ENCODE peak calls at places on chromosome 1, in four cellular contexts. Y is K562, M is GM12878, P is HepG2. Z is an unnamed sample.

GRCh38 chr1:235597867-235598553 is 51.6 kb downstream of the GNG4 start:
- DNase-seq in M (no peak), Y (peak; percentile 37), P (peak; percentile 27), Z (peak; percentile 58)

GRCh38 chr1:110800079-110800478 is 72.9 kb upstream of the CD53 start:
- DNase-seq in Y (no peak), P (no peak), M (no peak), Z (no peak)

GRCh38 chr1:109547412-109548320 is 749 bp upstream of the GNAI3 start:
- DNase-seq in P (no peak), M (no peak), Y (no peak), Z (no peak)

GRCh38 chr1:184801503-184801902 is 46.8 kb upstream of the EDEM3 start:
- DNase-seq in M (no peak), Y (no peak), P (no peak), Z (no peak)

GRCh38 chr1:200245492-200245891 is 164.3 kb downstream of the ZNF281 start:
- DNase-seq in Y (peak; percentile 25), P (no peak), M (no peak), Z (no peak)

GRCh38 chr1:1173061-1173792 is 453 bp upstream of the TTLL10 start:
- DNase-seq in Y (peak; percentile 11), P (no peak), M (no peak), Z (no peak)

GRCh38 chr1:46535063-46535462 is 16.4 kb downstream of the KNCN start:
- DNase-seq in P (peak; percentile 54), Y (peak; percentile 53), M (no peak), Z (peak; percentile 57)

GRCh38 chr1:159408862-159409400 is 23.1 kb upstream of the OR10J4 start:
- DNase-seq in M (no peak), P (no peak), Y (no peak), Z (no peak)

GRCh38 chr1:236282159-236282716 is 480 bp upstream of the ERO1B start:
- DNase-seq in M (no peak), Y (peak; percentile 31), P (no peak), Z (no peak)

GRCh38 chr1:205950280-205950679 is 7.0 kb upstream of the SLC26A9 start:
- DNase-seq in Y (no peak), P (no peak), M (no peak), Z (no peak)

GRCh38 chr1:53981220-53981619 is 35.1 kb downstream of the LRRC42 start:
- DNase-seq in P (peak; percentile 82), M (no peak), Y (peak; percentile 3), Z (no peak)

GRCh38 chr1:26582836-26583460 is 53.4 kb downstream of the RPS6KA1 start:
- DNase-seq in P (no peak), M (peak; percentile 56), Y (no peak), Z (no peak)

GRCh38 chr1:201557572-201557958 is 18.6 kb downstream of the NAV1 start:
- DNase-seq in P (no peak), M (no peak), Y (no peak), Z (no peak)

GRCh38 chr1:66527688-66528087 is 6.3 kb upstream of the SGIP1 start:
- DNase-seq in Y (no peak), M (no peak), P (no peak), Z (no peak)

GRCh38 chr1:191155178-191155577 is 677.5 kb upstream of the BRINP3 start:
- DNase-seq in P (no peak), M (no peak), Y (no peak), Z (no peak)

GRCh38 chr1:100862591-100862990 is 32.1 kb downstream of the EXTL2 start:
- DNase-seq in M (no peak), Y (no peak), P (no peak), Z (no peak)

GRCh38 chr1:43766818-43767525 is 59.6 kb downstream of the ST3GAL3 start:
- DNase-seq in P (no peak), M (peak; percentile 67), Y (no peak), Z (no peak)

GRCh38 chr1:197982266-197982665 is 65.1 kb downstream of the LHX9 start:
- DNase-seq in M (no peak), Y (no peak), P (no peak), Z (no peak)

GRCh38 chr1:32659581-32659980 is 8.6 kb downstream of the RBBP4 start:
- DNase-seq in Y (no peak), P (no peak), M (no peak), Z (no peak)

GRCh38 chr1:115077286-115077983 is 11.9 kb downstream of the TSPAN2 start:
- DNase-seq in Y (no peak), M (no peak), P (no peak), Z (no peak)

GRCh38 chr1:115078708-115079107 is 10.6 kb downstream of the TSPAN2 start:
- DNase-seq in Y (no peak), P (no peak), M (no peak), Z (no peak)

GRCh38 chr1:115074839-115075534 is 14.3 kb downstream of the TSPAN2 start:
- DNase-seq in M (no peak), P (no peak), Y (no peak), Z (no peak)

GRCh38 chr1:115076384-115076906 is 12.9 kb downstream of the TSPAN2 start:
- DNase-seq in P (no peak), M (no peak), Y (no peak), Z (no peak)

DNA sequence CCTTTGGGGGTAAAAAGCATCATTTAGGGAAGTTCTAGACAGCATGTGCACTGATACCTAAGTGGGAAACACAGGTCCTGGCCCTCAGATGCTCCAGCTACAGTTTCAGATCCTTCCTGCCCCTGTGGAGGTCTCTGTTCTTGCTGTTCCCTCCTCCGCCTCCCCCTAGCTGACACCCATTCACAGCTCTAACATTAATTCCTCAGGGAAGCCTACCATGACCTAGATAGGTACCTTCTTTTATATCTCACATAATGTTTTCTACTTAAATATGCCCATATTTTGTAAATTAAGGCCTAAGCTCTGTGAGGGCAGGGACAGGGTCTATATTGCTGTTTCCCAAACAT is 11.3 kb downstream of the TSPAN2 start:
- DNase-seq in P (no peak), Y (no peak), M (no peak), Z (no peak)
- H3K4me2 ChIP-seq in P (no peak overlapping the region), Y (no peak overlapping the region), M (no peak overlapping the region), Z (no peak overlapping the region)

GRCh38 chr1:22955146-22955545 is 17.5 kb downstream of the LACTBL1 start:
- DNase-seq in Y (no peak), P (no peak), M (no peak), Z (no peak)

GRCh38 chr1:22953392-22954141 is 19.1 kb downstream of the LACTBL1 start:
- DNase-seq in M (no peak), P (no peak), Y (no peak), Z (no peak)

GRCh38 chr1:22944656-22945055 is 28.0 kb downstream of the LACTBL1 start:
- DNase-seq in M (no peak), P (no peak), Y (no peak), Z (no peak)

GRCh38 chr1:22952694-22953391 is 19.8 kb downstream of the LACTBL1 start:
- DNase-seq in Y (no peak), M (no peak), P (no peak), Z (no peak)

GRCh38 chr1:22949807-22950462 is 22.7 kb downstream of the LACTBL1 start:
- DNase-seq in Y (no peak), P (no peak), M (no peak), Z (no peak)
- TF ChIP-seq CEBPB in Y (no peak), P (no peak), M (no peak), Z (no peak)

GRCh38 chr1:11340248-11340632 is 67.2 kb downstream of the UBIAD1 start:
- DNase-seq in M (no peak), Y (no peak), P (no peak), Z (no peak)

GRCh38 chr1:11341881-11342552 is 69.0 kb downstream of the UBIAD1 start:
- DNase-seq in P (no peak), Y (no peak), M (no peak), Z (no peak)

GRCh38 chr1:11337536-11338350 is 64.7 kb downstream of the UBIAD1 start:
- DNase-seq in M (no peak), Y (peak; percentile 93), P (peak; percentile 23), Z (peak; percentile 40)

GRCh38 chr1:11338351-11338809 is 65.4 kb downstream of the UBIAD1 start:
- DNase-seq in P (no peak), Y (no peak), M (no peak), Z (no peak)

DNA sequence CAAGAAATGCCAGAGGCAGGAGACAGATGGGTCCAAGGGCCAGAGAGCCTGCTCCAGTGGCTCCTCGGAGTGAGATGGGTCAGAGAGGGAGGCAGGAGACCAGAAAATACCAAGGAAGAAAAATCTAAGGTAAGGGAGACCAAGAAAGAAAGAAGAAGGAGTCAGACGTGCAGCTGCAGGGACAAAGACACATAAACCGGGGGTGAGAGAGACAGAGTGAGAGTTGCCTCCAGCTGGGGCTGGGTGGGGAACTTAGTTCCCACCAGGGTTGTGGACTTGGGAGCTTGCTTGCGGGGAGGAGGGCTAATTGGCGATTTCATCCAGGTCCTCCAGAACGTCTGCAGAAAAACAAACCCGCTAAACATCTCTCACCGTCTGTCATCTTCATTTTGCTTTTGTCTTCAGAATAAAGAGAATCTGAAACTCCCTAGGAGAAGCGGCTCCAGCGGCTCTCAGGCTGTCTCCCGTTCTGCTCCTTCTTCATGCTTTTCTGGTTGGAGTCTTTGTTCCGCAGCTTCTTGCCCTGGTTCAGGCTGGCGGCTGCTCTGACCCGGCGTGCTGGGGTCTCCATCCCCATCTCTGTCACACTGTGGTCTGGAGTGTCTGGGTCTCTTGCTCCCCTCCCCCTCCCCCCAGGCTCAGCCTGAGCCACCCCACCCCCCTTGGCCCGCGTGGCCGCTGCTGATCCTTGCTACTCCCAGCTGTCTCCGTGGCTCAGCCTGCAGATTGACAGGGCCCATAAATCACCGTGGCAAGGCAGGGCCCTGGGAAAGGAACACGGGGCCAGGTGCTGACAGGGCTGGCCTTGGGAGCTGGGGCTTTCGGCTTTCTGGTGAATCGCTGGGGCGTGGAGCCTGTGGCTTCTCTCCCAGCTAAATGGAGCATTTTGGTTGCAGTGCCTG is 66.6 kb downstream of the UBIAD1 start:
- DNase-seq in Y (peak; percentile 42), P (no peak), M (no peak), Z (no peak)
- TF ChIP-seq JUNB in Y (no peak), P (no peak), M (no peak), Z (no peak)

DNA sequence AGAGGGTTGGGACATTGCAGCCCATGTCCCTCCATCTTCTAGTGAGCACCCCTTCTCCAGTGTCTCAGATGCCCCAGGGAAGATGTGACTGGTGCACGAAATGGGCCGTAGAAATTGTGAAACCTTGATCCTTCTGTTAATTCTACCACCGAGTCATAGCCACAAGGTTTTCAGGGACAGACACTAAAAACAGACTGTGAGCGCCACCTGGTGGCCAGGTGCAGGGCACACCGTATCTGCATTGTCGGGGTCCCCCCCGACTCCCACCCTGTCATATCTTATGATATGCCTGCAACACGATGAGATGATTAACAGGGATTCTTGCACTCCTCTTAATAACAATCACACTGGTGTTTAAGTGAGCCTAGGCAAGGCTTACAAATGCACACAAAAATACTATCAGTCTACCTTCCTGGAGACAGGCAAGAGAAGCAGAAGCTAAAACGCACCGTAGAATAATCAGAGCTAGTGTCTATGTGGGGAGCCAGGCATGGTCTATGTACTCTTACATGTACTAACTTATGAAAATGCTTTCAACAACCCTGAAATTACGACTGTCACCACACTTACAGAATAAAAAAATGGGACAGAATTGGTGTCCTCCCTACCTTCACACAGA is 57.8 kb downstream of the FHAD1 start:
- DNase-seq in M (no peak), P (peak; percentile 55), Y (peak; percentile 78), Z (peak; percentile 46)
- H3K4me2 ChIP-seq in M (no peak overlapping the region), P (no peak overlapping the region), Y (no peak overlapping the region), Z (peak overlapping the region; percentile 43)

GRCh38 chr1:248752119-248752931 is 3.2 kb downstream of the LYPD8 start:
- DNase-seq in M (no peak), P (peak; percentile 30), Y (no peak), Z (peak; percentile 37)
- TF ChIP-seq CEBPB in M (no peak), P (no peak), Y (no peak), Z (no peak)